ENCODE peak calls at places on chromosome 1, in four cellular contexts. T, D, G and Y are unnamed samples.

GRCh38 chr1:156103521-156103947 is 11.0 kb upstream of the LMNA start:
- DNase-seq in T (no peak), D (peak; percentile 93), G (peak; percentile 58), Y (no peak)

GRCh38 chr1:9058465-9058864 is 11.0 kb downstream of the SLC2A5 start:
- DNase-seq in G (no peak), T (no peak), D (peak; percentile 67), Y (no peak)

GRCh38 chr1:1120096-1120495 is 4.2 kb upstream of the C1orf159 start:
- DNase-seq in T (peak; percentile 35), D (no peak), G (no peak), Y (no peak)

GRCh38 chr1:4658643-4659042 is 4.2 kb downstream of the AJAP1 start:
- DNase-seq in T (no peak), G (no peak), D (no peak), Y (no peak)

GRCh38 chr1:146007048-146007784 is 10.8 kb upstream of the TXNIP start:
- DNase-seq in T (no peak), G (peak; percentile 73), D (peak; percentile 86), Y (peak; percentile 51)

GRCh38 chr1:16141573-16142336 is 14.1 kb downstream of the EPHA2 start:
- DNase-seq in T (no peak), D (no peak), G (no peak), Y (no peak)

GRCh38 chr1:37325010-37325409 is 149.4 kb upstream of the ZC3H12A start:
- DNase-seq in D (no peak), T (no peak), G (no peak), Y (no peak)

GRCh38 chr1:19058476-19058797 is 102.0 kb upstream of the IFFO2 start:
- DNase-seq in G (no peak), D (no peak), T (no peak), Y (no peak)

GRCh38 chr1:117985239-117985638 is 55.7 kb downstream of the WDR3 start:
- DNase-seq in D (no peak), G (no peak), T (no peak), Y (no peak)

GRCh38 chr1:201739492-201740085 is 89.4 kb upstream of the IPO9 start:
- DNase-seq in T (peak; percentile 84), G (peak; percentile 49), D (no peak), Y (peak; percentile 89)

GRCh38 chr1:34977210-34977471 is 8.0 kb downstream of the TMEM35B start:
- DNase-seq in G (no peak), T (no peak), D (no peak), Y (no peak)

GRCh38 chr1:20983297-20983889 is 193.3 kb downstream of the EIF4G3 start:
- DNase-seq in G (no peak), D (no peak), T (no peak), Y (no peak)

GRCh38 chr1:205495237-205495823 is 9.1 kb upstream of the CDK18 start:
- DNase-seq in G (no peak), D (no peak), T (no peak), Y (no peak)

GRCh38 chr1:205492201-205492667 is 12.2 kb upstream of the CDK18 start:
- DNase-seq in D (no peak), T (no peak), G (no peak), Y (no peak)

GRCh38 chr1:205492774-205493173 is 11.7 kb upstream of the CDK18 start:
- DNase-seq in D (no peak), G (no peak), T (no peak), Y (no peak)

GRCh38 chr1:205493241-205494085 is 11.0 kb upstream of the CDK18 start:
- DNase-seq in T (no peak), G (no peak), D (peak; percentile 66), Y (no peak)

DNA sequence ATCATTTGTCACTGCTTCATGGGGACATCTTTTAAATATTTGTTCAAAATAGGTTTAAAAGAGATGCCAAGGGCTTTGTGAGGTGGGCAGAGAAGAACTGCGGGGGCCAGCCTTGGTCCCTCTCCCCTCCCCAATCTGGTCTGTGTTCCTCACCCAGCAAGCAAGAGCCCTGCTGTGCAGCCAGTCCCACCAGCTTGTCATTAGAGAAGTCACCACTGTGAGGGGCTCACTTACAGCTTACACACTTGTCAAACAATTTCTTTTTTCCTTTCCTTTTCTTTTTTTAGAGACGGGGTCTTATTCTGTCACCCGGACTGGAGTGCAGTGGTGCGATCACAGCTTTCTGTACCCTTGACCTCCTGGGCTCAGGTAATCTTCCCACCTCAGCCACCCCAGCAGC is 10.3 kb upstream of the CDK18 start:
- DNase-seq in D (no peak), G (no peak), T (no peak), Y (no peak)
- TF ChIP-seq CTCF in D (no peak), G (no peak), T (no peak), Y (peak; percentile 7)

GRCh38 chr1:150530491-150531159 is 15.1 kb downstream of the FALEC start:
- DNase-seq in T (no peak), D (no peak), G (no peak), Y (no peak)

GRCh38 chr1:150534002-150534401 is 15.2 kb upstream of the ADAMTSL4 start:
- DNase-seq in G (no peak), T (no peak), D (no peak), Y (no peak)

GRCh38 chr1:150528997-150529396 is 13.4 kb downstream of the FALEC start:
- DNase-seq in T (no peak), D (peak; percentile 79), G (no peak), Y (no peak)

GRCh38 chr1:150535511-150536281 is 13.5 kb upstream of the ADAMTSL4 start:
- DNase-seq in D (peak; percentile 55), T (no peak), G (no peak), Y (no peak)

DNA sequence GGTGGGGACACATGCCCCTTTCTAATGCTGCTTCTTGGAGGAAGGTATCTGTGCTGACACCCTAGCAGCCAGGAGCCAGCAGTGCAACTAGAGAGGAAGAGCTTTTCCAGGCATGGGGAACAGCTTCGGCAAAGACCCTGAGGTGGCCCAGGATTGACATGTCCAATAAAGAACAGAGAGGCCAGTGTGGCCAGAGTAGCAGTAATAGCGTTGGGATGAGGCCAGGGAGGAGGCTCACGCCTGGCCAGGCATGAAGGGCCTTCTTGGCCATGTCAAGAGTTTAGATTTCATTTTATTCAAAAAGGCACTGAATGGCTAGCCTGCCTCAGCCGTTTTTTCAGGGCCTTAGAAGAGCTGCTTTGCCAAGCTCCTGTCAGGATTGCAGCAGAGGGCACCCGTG is 16.3 kb upstream of the ADAMTSL4 start:
- DNase-seq in D (no peak), G (no peak), T (no peak), Y (no peak)
- TF ChIP-seq CTCF in D (no peak), G (no peak), T (peak; percentile 9), Y (no peak)

GRCh38 chr1:52365746-52366516 is at the start of gene CC2D1B:
- DNase-seq in T (peak; percentile 100), D (peak; percentile 98), G (peak; percentile 99), Y (peak; percentile 90)
- TF ChIP-seq CTCF in T (no peak), D (no peak), G (no peak), Y (no peak)

DNA sequence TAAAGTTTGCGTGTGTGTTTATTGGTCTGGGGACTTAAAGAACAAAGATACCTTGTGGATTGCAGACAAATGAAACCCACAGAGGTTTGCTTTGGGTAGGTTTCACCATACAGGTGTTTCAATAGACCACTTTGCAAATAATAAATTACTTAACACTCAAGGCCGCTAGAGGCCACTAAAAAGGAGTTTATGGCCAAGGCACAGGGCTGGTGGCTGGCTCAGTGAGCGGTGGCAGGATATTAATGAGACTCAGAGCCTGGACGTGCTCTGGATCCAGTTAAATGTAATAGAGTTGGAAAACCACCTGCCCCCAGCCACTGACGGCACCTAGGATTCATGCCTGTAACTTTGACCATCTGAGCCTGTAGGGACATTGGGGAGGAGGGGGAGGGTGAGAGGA is 44.5 kb downstream of the LRRC38 start:
- DNase-seq in G (no peak), T (no peak), D (no peak), Y (peak; percentile 27)
- TF ChIP-seq CTCF in G (no peak), T (no peak), D (no peak), Y (peak; percentile 65)

GRCh38 chr1:172955161-172955821 is 95.5 kb downstream of the TNFSF18 start:
- DNase-seq in D (peak; percentile 85), T (no peak), G (no peak), Y (no peak)
- TF ChIP-seq CTCF in D (no peak), T (no peak), G (no peak), Y (no peak)

DNA sequence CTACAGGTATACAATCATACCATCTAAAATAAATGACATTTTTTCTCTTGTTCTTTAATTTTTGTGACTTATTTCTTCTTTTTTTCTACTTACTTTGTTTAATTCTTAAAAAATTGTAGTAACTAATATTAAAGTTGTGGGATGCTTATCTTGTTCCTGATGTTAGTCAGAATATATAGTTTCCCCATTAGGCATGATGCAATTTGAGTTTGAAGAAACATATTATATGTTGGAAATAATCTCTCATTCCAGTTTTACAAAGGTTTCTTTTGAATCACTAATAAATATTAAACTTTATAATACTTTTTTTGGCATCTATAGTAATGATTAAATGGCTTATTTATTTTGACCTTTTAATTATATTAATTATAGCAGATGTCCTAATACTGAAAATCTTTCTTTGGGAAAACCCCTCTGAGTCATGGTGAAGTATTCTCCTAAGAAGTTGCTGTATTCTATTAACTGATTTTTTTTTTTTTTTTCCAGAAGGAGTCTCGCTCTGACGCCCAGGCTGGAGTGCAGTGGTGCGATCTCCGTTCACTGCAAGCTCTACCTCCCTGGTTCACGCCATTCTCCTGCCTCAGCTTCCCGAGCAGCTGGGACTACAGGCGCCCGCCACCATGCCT is 28.5 kb upstream of the PTGS2 start:
- DNase-seq in T (no peak), D (peak; percentile 36), G (no peak), Y (no peak)
- TF ChIP-seq CTCF in T (no peak), D (no peak), G (no peak), Y (no peak)

DNA sequence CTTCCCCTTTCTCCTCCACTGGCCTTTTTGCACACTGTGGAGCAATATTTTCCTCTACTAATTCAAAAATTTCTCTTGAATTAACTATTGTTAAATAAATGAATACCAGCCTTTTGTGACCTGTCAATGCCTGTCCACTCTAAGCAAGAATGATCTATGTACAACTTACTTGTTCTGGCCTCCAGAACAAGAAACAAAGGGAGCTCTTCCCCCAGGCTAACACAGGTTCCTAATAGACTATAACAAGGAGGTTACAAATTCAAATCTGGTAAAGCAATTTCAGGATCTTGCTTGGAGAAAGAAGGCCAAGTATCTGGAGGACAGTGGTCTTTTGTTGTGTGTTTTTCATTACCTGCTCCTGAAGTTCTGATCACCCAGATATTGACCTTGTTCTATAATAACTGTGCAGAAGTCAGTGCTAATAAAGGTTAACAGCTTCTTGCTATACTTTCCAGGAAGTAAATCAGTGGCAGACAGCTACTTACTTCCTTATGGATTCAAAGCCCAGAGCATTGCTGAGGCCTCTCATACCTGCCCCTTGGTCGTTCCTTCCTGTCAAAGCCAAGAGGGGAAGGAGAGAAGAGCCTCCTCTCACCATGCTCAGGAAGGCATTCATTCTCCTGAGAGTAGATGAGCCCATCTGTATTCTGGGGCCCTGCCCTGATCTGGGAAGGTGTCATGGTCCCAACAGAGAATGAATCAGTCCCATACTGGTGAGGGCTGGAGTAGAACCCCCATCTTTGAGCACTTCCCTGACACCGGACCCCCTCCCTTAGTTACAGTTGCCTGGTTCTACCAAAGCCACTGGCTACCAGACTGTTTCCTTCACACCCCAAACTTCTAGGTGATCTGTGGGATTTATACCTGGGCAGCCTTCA is 56.8 kb downstream of the DESI2 start:
- DNase-seq in G (no peak), D (no peak), T (no peak), Y (no peak)
- TF ChIP-seq CTCF in G (no peak), D (no peak), T (no peak), Y (no peak)

DNA sequence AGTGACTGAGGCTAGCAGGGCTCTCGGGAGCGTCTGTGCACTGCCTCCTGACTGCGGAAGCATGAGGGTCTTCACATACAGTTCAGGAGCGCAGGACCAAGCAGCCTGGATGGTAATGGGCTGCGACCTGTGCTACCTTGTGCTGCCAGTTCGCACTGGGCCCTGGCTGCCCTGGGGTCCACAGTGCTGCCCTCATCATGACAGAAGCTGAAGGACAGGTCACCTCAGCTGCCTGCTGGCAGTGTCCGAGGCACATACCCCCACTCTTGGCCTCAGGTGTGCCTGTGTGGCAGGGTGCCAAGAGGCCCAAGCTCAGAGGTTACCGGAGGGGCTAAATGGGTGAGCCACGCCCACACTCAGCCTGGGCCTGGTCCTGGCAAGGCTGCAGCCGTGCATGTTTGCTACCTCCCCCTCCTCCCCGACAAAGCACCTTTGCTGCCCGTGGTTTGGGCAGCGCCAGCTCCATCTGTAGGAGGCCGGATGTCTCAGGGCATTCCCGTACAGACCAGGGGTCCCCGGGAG is 4.4 kb downstream of the JMJD4 start:
- DNase-seq in T (no peak), G (no peak), D (no peak), Y (no peak)
- TF ChIP-seq CTCF in T (no peak), G (peak; percentile 27), D (no peak), Y (no peak)